ENCODE peak calls at places on chromosome 20, in four cellular contexts. One of them, this sample, is unnamed.

GRCh38 chr20:45450097-45450818 is 19.3 kb upstream of the WFDC2 start:
- DNase-seq in renal cortical epithelial cell: peak
- DNase-seq in stimulated activated CD4-positive, alpha-beta T cell treated with anti-CD3 and anti-CD28 coated beads, Interleukin-4, amount 100 ng/mL, for 48 hours: no peak
- DNase-seq in endothelial cell: peak
- DNase-seq in this sample: peak

GRCh38 chr20:37989601-37990001 is 43.7 kb downstream of the TTI1 start:
- DNase-seq in renal cortical epithelial cell: peak
- DNase-seq in stimulated activated CD4-positive, alpha-beta T cell treated with anti-CD3 and anti-CD28 coated beads, Interleukin-4, amount 100 ng/mL, for 48 hours: no peak
- DNase-seq in endothelial cell: no peak
- DNase-seq in this sample: no peak

GRCh38 chr20:24699321-24700165 is 230.1 kb downstream of the SYNDIG1 start:
- DNase-seq in renal cortical epithelial cell: no peak
- DNase-seq in stimulated activated CD4-positive, alpha-beta T cell treated with anti-CD3 and anti-CD28 coated beads, Interleukin-4, amount 100 ng/mL, for 48 hours: no peak
- DNase-seq in endothelial cell: no peak
- DNase-seq in this sample: no peak

GRCh38 chr20:46757754-46758678 is 48.6 kb downstream of the SLC2A10 start:
- DNase-seq in renal cortical epithelial cell: peak
- DNase-seq in stimulated activated CD4-positive, alpha-beta T cell treated with anti-CD3 and anti-CD28 coated beads, Interleukin-4, amount 100 ng/mL, for 48 hours: peak
- DNase-seq in endothelial cell: peak
- DNase-seq in this sample: peak

GRCh38 chr20:32007787-32008616 is 2.2 kb upstream of the CCM2L start:
- DNase-seq in renal cortical epithelial cell: no peak
- DNase-seq in stimulated activated CD4-positive, alpha-beta T cell treated with anti-CD3 and anti-CD28 coated beads, Interleukin-4, amount 100 ng/mL, for 48 hours: no peak
- DNase-seq in endothelial cell: peak
- DNase-seq in this sample: no peak

GRCh38 chr20:57772349-57772964 is 62.6 kb upstream of the PMEPA1 start:
- DNase-seq in renal cortical epithelial cell: peak
- DNase-seq in stimulated activated CD4-positive, alpha-beta T cell treated with anti-CD3 and anti-CD28 coated beads, Interleukin-4, amount 100 ng/mL, for 48 hours: no peak
- DNase-seq in endothelial cell: no peak
- DNase-seq in this sample: peak

GRCh38 chr20:39059036-39059435 is 96.9 kb downstream of the DHX35 start:
- DNase-seq in renal cortical epithelial cell: no peak
- DNase-seq in stimulated activated CD4-positive, alpha-beta T cell treated with anti-CD3 and anti-CD28 coated beads, Interleukin-4, amount 100 ng/mL, for 48 hours: no peak
- DNase-seq in endothelial cell: no peak
- DNase-seq in this sample: no peak

GRCh38 chr20:38601216-38602184 is at the start of gene ARHGAP40:
- DNase-seq in renal cortical epithelial cell: peak
- DNase-seq in stimulated activated CD4-positive, alpha-beta T cell treated with anti-CD3 and anti-CD28 coated beads, Interleukin-4, amount 100 ng/mL, for 48 hours: peak
- DNase-seq in endothelial cell: peak
- DNase-seq in this sample: peak

GRCh38 chr20:54356726-54357235 is 118.6 kb upstream of the DOK5 start:
- DNase-seq in renal cortical epithelial cell: no peak
- DNase-seq in stimulated activated CD4-positive, alpha-beta T cell treated with anti-CD3 and anti-CD28 coated beads, Interleukin-4, amount 100 ng/mL, for 48 hours: no peak
- DNase-seq in endothelial cell: no peak
- DNase-seq in this sample: no peak

GRCh38 chr20:36167826-36168634 is 13.5 kb downstream of the EPB41L1 start:
- DNase-seq in renal cortical epithelial cell: peak
- DNase-seq in stimulated activated CD4-positive, alpha-beta T cell treated with anti-CD3 and anti-CD28 coated beads, Interleukin-4, amount 100 ng/mL, for 48 hours: no peak
- DNase-seq in endothelial cell: no peak
- DNase-seq in this sample: no peak

GRCh38 chr20:537983-538382 is 5.6 kb downstream of the CSNK2A1 start:
- DNase-seq in renal cortical epithelial cell: no peak
- DNase-seq in stimulated activated CD4-positive, alpha-beta T cell treated with anti-CD3 and anti-CD28 coated beads, Interleukin-4, amount 100 ng/mL, for 48 hours: no peak
- DNase-seq in endothelial cell: no peak
- DNase-seq in this sample: no peak

GRCh38 chr20:44601801-44602204 is 19.4 kb downstream of the PKIG start:
- DNase-seq in renal cortical epithelial cell: no peak
- DNase-seq in stimulated activated CD4-positive, alpha-beta T cell treated with anti-CD3 and anti-CD28 coated beads, Interleukin-4, amount 100 ng/mL, for 48 hours: no peak
- DNase-seq in endothelial cell: no peak
- DNase-seq in this sample: no peak

GRCh38 chr20:10434467-10434831 is 427 bp upstream of the MKKS start:
- DNase-seq in renal cortical epithelial cell: peak
- DNase-seq in stimulated activated CD4-positive, alpha-beta T cell treated with anti-CD3 and anti-CD28 coated beads, Interleukin-4, amount 100 ng/mL, for 48 hours: peak
- DNase-seq in endothelial cell: peak
- DNase-seq in this sample: peak

GRCh38 chr20:54144847-54145246 is 28.9 kb downstream of the CYP24A1 start:
- DNase-seq in renal cortical epithelial cell: peak
- DNase-seq in stimulated activated CD4-positive, alpha-beta T cell treated with anti-CD3 and anti-CD28 coated beads, Interleukin-4, amount 100 ng/mL, for 48 hours: no peak
- DNase-seq in endothelial cell: no peak
- DNase-seq in this sample: no peak

GRCh38 chr20:10984899-10985298 is 311.1 kb upstream of the JAG1 start:
- DNase-seq in renal cortical epithelial cell: peak
- DNase-seq in stimulated activated CD4-positive, alpha-beta T cell treated with anti-CD3 and anti-CD28 coated beads, Interleukin-4, amount 100 ng/mL, for 48 hours: no peak
- DNase-seq in endothelial cell: no peak
- DNase-seq in this sample: no peak

GRCh38 chr20:63248835-63249591 is 5.2 kb downstream of the NKAIN4 start:
- DNase-seq in renal cortical epithelial cell: peak
- DNase-seq in stimulated activated CD4-positive, alpha-beta T cell treated with anti-CD3 and anti-CD28 coated beads, Interleukin-4, amount 100 ng/mL, for 48 hours: no peak
- DNase-seq in endothelial cell: no peak
- DNase-seq in this sample: peak

GRCh38 chr20:63117661-63118302 is 98.1 kb downstream of the YTHDF1 start:
- DNase-seq in renal cortical epithelial cell: no peak
- DNase-seq in stimulated activated CD4-positive, alpha-beta T cell treated with anti-CD3 and anti-CD28 coated beads, Interleukin-4, amount 100 ng/mL, for 48 hours: no peak
- DNase-seq in endothelial cell: no peak
- DNase-seq in this sample: no peak

GRCh38 chr20:15927893-15928650 is 645.2 kb downstream of the KIF16B start:
- DNase-seq in renal cortical epithelial cell: no peak
- DNase-seq in stimulated activated CD4-positive, alpha-beta T cell treated with anti-CD3 and anti-CD28 coated beads, Interleukin-4, amount 100 ng/mL, for 48 hours: no peak
- DNase-seq in endothelial cell: no peak
- DNase-seq in this sample: no peak

GRCh38 chr20:35978041-35978513 is 9.7 kb downstream of the CNBD2 start:
- DNase-seq in renal cortical epithelial cell: no peak
- DNase-seq in stimulated activated CD4-positive, alpha-beta T cell treated with anti-CD3 and anti-CD28 coated beads, Interleukin-4, amount 100 ng/mL, for 48 hours: no peak
- DNase-seq in endothelial cell: no peak
- DNase-seq in this sample: no peak

GRCh38 chr20:45833030-45833882 is at the start of gene SNX21:
- DNase-seq in renal cortical epithelial cell: peak
- DNase-seq in stimulated activated CD4-positive, alpha-beta T cell treated with anti-CD3 and anti-CD28 coated beads, Interleukin-4, amount 100 ng/mL, for 48 hours: no peak
- DNase-seq in endothelial cell: peak
- DNase-seq in this sample: peak

GRCh38 chr20:17650301-17650761 is 31.7 kb downstream of the RRBP1 start:
- DNase-seq in renal cortical epithelial cell: no peak
- DNase-seq in stimulated activated CD4-positive, alpha-beta T cell treated with anti-CD3 and anti-CD28 coated beads, Interleukin-4, amount 100 ng/mL, for 48 hours: no peak
- DNase-seq in endothelial cell: no peak
- DNase-seq in this sample: no peak

GRCh38 chr20:57076202-57076651 is 190.2 kb downstream of the BMP7 start:
- DNase-seq in renal cortical epithelial cell: no peak
- DNase-seq in stimulated activated CD4-positive, alpha-beta T cell treated with anti-CD3 and anti-CD28 coated beads, Interleukin-4, amount 100 ng/mL, for 48 hours: no peak
- DNase-seq in endothelial cell: no peak
- DNase-seq in this sample: no peak

GRCh38 chr20:50026746-50027575 is 44.2 kb downstream of the SNAI1 start:
- DNase-seq in renal cortical epithelial cell: no peak
- DNase-seq in stimulated activated CD4-positive, alpha-beta T cell treated with anti-CD3 and anti-CD28 coated beads, Interleukin-4, amount 100 ng/mL, for 48 hours: no peak
- DNase-seq in endothelial cell: no peak
- DNase-seq in this sample: no peak

GRCh38 chr20:54431545-54431944 is 43.8 kb upstream of the DOK5 start:
- DNase-seq in renal cortical epithelial cell: peak
- DNase-seq in stimulated activated CD4-positive, alpha-beta T cell treated with anti-CD3 and anti-CD28 coated beads, Interleukin-4, amount 100 ng/mL, for 48 hours: no peak
- DNase-seq in endothelial cell: no peak
- DNase-seq in this sample: no peak

GRCh38 chr20:48448601-48449384 is 379.0 kb downstream of the PREX1 start:
- DNase-seq in renal cortical epithelial cell: peak
- DNase-seq in stimulated activated CD4-positive, alpha-beta T cell treated with anti-CD3 and anti-CD28 coated beads, Interleukin-4, amount 100 ng/mL, for 48 hours: no peak
- DNase-seq in endothelial cell: no peak
- DNase-seq in this sample: no peak

GRCh38 chr20:59149678-59150504 is 13.7 kb upstream of the ZNF831 start:
- DNase-seq in renal cortical epithelial cell: no peak
- DNase-seq in stimulated activated CD4-positive, alpha-beta T cell treated with anti-CD3 and anti-CD28 coated beads, Interleukin-4, amount 100 ng/mL, for 48 hours: no peak
- DNase-seq in endothelial cell: peak
- DNase-seq in this sample: no peak

GRCh38 chr20:2329286-2329685 is 33.5 kb downstream of the TGM3 start:
- DNase-seq in renal cortical epithelial cell: no peak
- DNase-seq in stimulated activated CD4-positive, alpha-beta T cell treated with anti-CD3 and anti-CD28 coated beads, Interleukin-4, amount 100 ng/mL, for 48 hours: no peak
- DNase-seq in endothelial cell: no peak
- DNase-seq in this sample: no peak

GRCh38 chr20:44897133-44897532 is 11.6 kb downstream of the YWHAB start:
- DNase-seq in renal cortical epithelial cell: no peak
- DNase-seq in stimulated activated CD4-positive, alpha-beta T cell treated with anti-CD3 and anti-CD28 coated beads, Interleukin-4, amount 100 ng/mL, for 48 hours: no peak
- DNase-seq in endothelial cell: no peak
- DNase-seq in this sample: no peak

GRCh38 chr20:53664121-53664520 is 70.5 kb upstream of the ZNF217 start:
- DNase-seq in renal cortical epithelial cell: peak
- DNase-seq in stimulated activated CD4-positive, alpha-beta T cell treated with anti-CD3 and anti-CD28 coated beads, Interleukin-4, amount 100 ng/mL, for 48 hours: no peak
- DNase-seq in endothelial cell: no peak
- DNase-seq in this sample: no peak

GRCh38 chr20:14498809-14499208 is 161.4 kb upstream of the FLRT3 start:
- DNase-seq in renal cortical epithelial cell: peak
- DNase-seq in stimulated activated CD4-positive, alpha-beta T cell treated with anti-CD3 and anti-CD28 coated beads, Interleukin-4, amount 100 ng/mL, for 48 hours: no peak
- DNase-seq in endothelial cell: no peak
- DNase-seq in this sample: no peak

GRCh38 chr20:20482453-20482852 is 114.5 kb downstream of the INSM1 start:
- DNase-seq in renal cortical epithelial cell: peak
- DNase-seq in stimulated activated CD4-positive, alpha-beta T cell treated with anti-CD3 and anti-CD28 coated beads, Interleukin-4, amount 100 ng/mL, for 48 hours: no peak
- DNase-seq in endothelial cell: no peak
- DNase-seq in this sample: no peak